ENCODE peak calls at places on chromosomes 2 and 18, in five cellular contexts. One of them, this sample, is unnamed.

GRCh38 chr18:6633370-6633769 is 96.1 kb upstream of the ARHGAP28 start:
- DNase-seq in thoracic aorta: no peak
- DNase-seq in substantia nigra: no peak
- DNase-seq in astrocyte of the cerebellum: no peak
- DNase-seq in amniotic stem cell: no peak
- DNase-seq in this sample: no peak

GRCh38 chr2:9407363-9407811 is 15.9 kb downstream of the ITGB1BP1 start:
- DNase-seq in thoracic aorta: no peak
- DNase-seq in substantia nigra: no peak
- DNase-seq in astrocyte of the cerebellum: no peak
- DNase-seq in amniotic stem cell: no peak
- DNase-seq in this sample: no peak

GRCh38 chr18:59220164-59220783 is 316 bp downstream of the GRP start:
- DNase-seq in thoracic aorta: no peak
- DNase-seq in substantia nigra: no peak
- DNase-seq in astrocyte of the cerebellum: no peak
- DNase-seq in amniotic stem cell: no peak
- DNase-seq in this sample: no peak

GRCh38 chr2:204665244-204665643 is 120.0 kb downstream of the PARD3B start:
- DNase-seq in thoracic aorta: no peak
- DNase-seq in substantia nigra: no peak
- DNase-seq in astrocyte of the cerebellum: peak
- DNase-seq in amniotic stem cell: no peak
- DNase-seq in this sample: peak

GRCh38 chr18:42164556-42164955 is 209.5 kb downstream of the PIK3C3 start:
- DNase-seq in thoracic aorta: no peak
- DNase-seq in substantia nigra: no peak
- DNase-seq in astrocyte of the cerebellum: no peak
- DNase-seq in amniotic stem cell: no peak
- DNase-seq in this sample: peak

GRCh38 chr2:120245520-120245835 is 7.2 kb upstream of the RALB start:
- DNase-seq in thoracic aorta: no peak
- DNase-seq in substantia nigra: no peak
- DNase-seq in astrocyte of the cerebellum: no peak
- DNase-seq in amniotic stem cell: no peak
- DNase-seq in this sample: no peak

GRCh38 chr2:229910832-229911412 is 10.9 kb downstream of the TRIP12 start:
- DNase-seq in thoracic aorta: no peak
- DNase-seq in substantia nigra: no peak
- DNase-seq in astrocyte of the cerebellum: no peak
- DNase-seq in amniotic stem cell: no peak
- DNase-seq in this sample: no peak

GRCh38 chr2:239266779-239267410 is 133.9 kb downstream of the HDAC4 start:
- DNase-seq in thoracic aorta: no peak
- DNase-seq in substantia nigra: no peak
- DNase-seq in astrocyte of the cerebellum: no peak
- DNase-seq in amniotic stem cell: no peak
- DNase-seq in this sample: no peak

GRCh38 chr2:156423674-156424282 is 12.4 kb upstream of the GPD2 start:
- DNase-seq in thoracic aorta: no peak
- DNase-seq in substantia nigra: no peak
- DNase-seq in astrocyte of the cerebellum: no peak
- DNase-seq in amniotic stem cell: no peak
- DNase-seq in this sample: no peak

GRCh38 chr2:234950730-234951385 is 959 bp upstream of the SH3BP4 start:
- DNase-seq in thoracic aorta: no peak
- DNase-seq in substantia nigra: no peak
- DNase-seq in astrocyte of the cerebellum: no peak
- DNase-seq in amniotic stem cell: no peak
- DNase-seq in this sample: no peak

GRCh38 chr2:181063696-181064095 is 83.3 kb downstream of the UBE2E3 start:
- DNase-seq in thoracic aorta: no peak
- DNase-seq in substantia nigra: no peak
- DNase-seq in astrocyte of the cerebellum: no peak
- DNase-seq in amniotic stem cell: no peak
- DNase-seq in this sample: no peak

This sample was measured in HT1080.